ENCODE peak calls at places on chromosome X, in ten cellular contexts. Y, B, T, A, L, P, K, R, J and F are unnamed samples.

GRCh38 chrX:155262970-155263754 is 1.1 kb downstream of the RAB39B start:
- DNase-seq in Y (no peak), B (no peak), T (no peak), A (no peak), L (peak), P (no peak), K (no peak), R (no peak), J (no peak), F (no peak)

GRCh38 chrX:91434351-91435168 is at the start of gene PABPC5:
- DNase-seq in Y (no peak), B (peak), T (peak), A (peak), L (no peak), P (peak), K (peak), R (peak), J (peak), F (no peak)

GRCh38 chrX:41441934-41442823 is 5.0 kb upstream of the NYX start:
- DNase-seq in Y (peak), B (peak), T (peak), A (peak), L (peak), P (peak), K (peak), R (peak), J (peak), F (peak)

GRCh38 chrX:2479420-2479780 is 21.4 kb downstream of the DHRSX start:
- DNase-seq in Y (peak), B (no peak), T (no peak), A (no peak), L (no peak), P (no peak), K (no peak), R (no peak), J (no peak), F (no peak)

GRCh38 chrX:12115377-12115776 is 22.9 kb upstream of the FRMPD4 start:
- DNase-seq in Y (no peak), B (no peak), T (no peak), A (no peak), L (no peak), P (no peak), K (no peak), R (no peak), J (no peak), F (no peak)

GRCh38 chrX:131791608-131792355 is 231.3 kb upstream of the STK26 start:
- DNase-seq in Y (no peak), B (no peak), T (no peak), A (no peak), L (no peak), P (no peak), K (no peak), R (no peak), J (no peak), F (no peak)

GRCh38 chrX:150688911-150689451 is 4.2 kb upstream of the MTMR1 start:
- DNase-seq in Y (peak), B (peak), T (no peak), A (no peak), L (no peak), P (no peak), K (peak), R (no peak), J (peak), F (no peak)

GRCh38 chrX:118355225-118355920 is 9.5 kb downstream of the WDR44 start:
- DNase-seq in Y (no peak), B (peak), T (no peak), A (no peak), L (no peak), P (no peak), K (peak), R (no peak), J (no peak), F (no peak)

GRCh38 chrX:124028177-124028576 is 66.7 kb downstream of the STAG2 start:
- DNase-seq in Y (no peak), B (peak), T (no peak), A (no peak), L (no peak), P (no peak), K (peak), R (no peak), J (no peak), F (no peak)

GRCh38 chrX:152028611-152029010 is 54.1 kb upstream of the GABRE start:
- DNase-seq in Y (no peak), B (no peak), T (no peak), A (no peak), L (no peak), P (no peak), K (no peak), R (no peak), J (no peak), F (no peak)

GRCh38 chrX:118764122-118764521 is 36.7 kb downstream of the IL13RA1 start:
- DNase-seq in Y (no peak), B (no peak), T (no peak), A (no peak), L (no peak), P (no peak), K (no peak), R (no peak), J (no peak), F (no peak)

GRCh38 chrX:39459204-39459603 is 638.6 kb downstream of the BCOR start:
- DNase-seq in Y (no peak), B (no peak), T (no peak), A (no peak), L (no peak), P (no peak), K (no peak), R (no peak), J (no peak), F (no peak)

GRCh38 chrX:131951166-131951565 is 71.9 kb upstream of the STK26 start:
- DNase-seq in Y (no peak), B (no peak), T (no peak), A (no peak), L (no peak), P (no peak), K (no peak), R (no peak), J (no peak), F (no peak)

GRCh38 chrX:34879876-34880275 is 62.7 kb upstream of the FAM47B start:
- DNase-seq in Y (no peak), B (no peak), T (no peak), A (no peak), L (no peak), P (no peak), K (no peak), R (no peak), J (no peak), F (no peak)

GRCh38 chrX:32825009-32825408 is 386.3 kb downstream of the DMD start:
- DNase-seq in Y (no peak), B (no peak), T (no peak), A (no peak), L (no peak), P (no peak), K (no peak), R (no peak), J (no peak), F (no peak)

GRCh38 chrX:16852617-16853179 is 17.5 kb downstream of the RBBP7 start:
- DNase-seq in Y (no peak), B (peak), T (no peak), A (no peak), L (peak), P (no peak), K (no peak), R (no peak), J (no peak), F (no peak)

GRCh38 chrX:40304115-40304514 is 206.4 kb upstream of the BCOR start:
- DNase-seq in Y (no peak), B (no peak), T (no peak), A (no peak), L (no peak), P (no peak), K (no peak), R (no peak), J (no peak), F (no peak)

GRCh38 chrX:12955882-12956703 is 18.8 kb upstream of the TMSB4X start:
- DNase-seq in Y (peak), B (peak), T (peak), A (no peak), L (peak), P (no peak), K (peak), R (peak), J (peak), F (peak)

GRCh38 chrX:2652106-2652505 is 39.0 kb upstream of the CD99 start:
- DNase-seq in Y (no peak), B (no peak), T (no peak), A (no peak), L (no peak), P (no peak), K (no peak), R (no peak), J (no peak), F (no peak)

GRCh38 chrX:40108084-40108958 is 10.6 kb upstream of the BCOR start:
- DNase-seq in Y (no peak), B (no peak), T (peak), A (no peak), L (no peak), P (no peak), K (peak), R (peak), J (peak), F (no peak)

GRCh38 chrX:19512359-19512758 is 2.9 kb downstream of the MAP3K15 start:
- DNase-seq in Y (no peak), B (no peak), T (no peak), A (no peak), L (no peak), P (no peak), K (no peak), R (no peak), J (no peak), F (no peak)

GRCh38 chrX:12421918-12422317 is 283.6 kb downstream of the FRMPD4 start:
- DNase-seq in Y (no peak), B (no peak), T (no peak), A (no peak), L (no peak), P (no peak), K (peak), R (no peak), J (no peak), F (no peak)

GRCh38 chrX:130645955-130646583 is 244.3 kb downstream of the RBMX2 start:
- DNase-seq in Y (no peak), B (no peak), T (peak), A (no peak), L (no peak), P (no peak), K (no peak), R (peak), J (peak), F (no peak)

GRCh38 chrX:109886122-109886761 is 116.7 kb upstream of the TMEM164 start:
- DNase-seq in Y (peak), B (peak), T (peak), A (no peak), L (peak), P (no peak), K (peak), R (peak), J (peak), F (no peak)

GRCh38 chrX:140733766-140734342 is 24.3 kb downstream of the LINC00632 start:
- DNase-seq in Y (no peak), B (peak), T (no peak), A (no peak), L (peak), P (no peak), K (peak), R (peak), J (peak), F (no peak)

GRCh38 chrX:101078716-101079115 is at the start of gene TMEM35A:
- DNase-seq in Y (no peak), B (no peak), T (no peak), A (no peak), L (no peak), P (no peak), K (peak), R (peak), J (peak), F (no peak)

GRCh38 chrX:30308263-30309138 is 689 bp downstream of the NR0B1 start:
- DNase-seq in Y (no peak), B (peak), T (no peak), A (no peak), L (peak), P (no peak), K (no peak), R (no peak), J (peak), F (no peak)

GRCh38 chrX:1244164-1245076 is 24.2 kb upstream of the CSF2RA start:
- DNase-seq in Y (no peak), B (no peak), T (no peak), A (no peak), L (peak), P (no peak), K (no peak), R (no peak), J (no peak), F (no peak)

GRCh38 chrX:129360175-129360574 is 163.1 kb downstream of the SMARCA1 start:
- DNase-seq in Y (peak), B (peak), T (peak), A (no peak), L (peak), P (no peak), K (peak), R (peak), J (peak), F (no peak)

GRCh38 chrX:117972681-117973080 is 143.9 kb downstream of the KLHL13 start:
- DNase-seq in Y (no peak), B (no peak), T (peak), A (no peak), L (no peak), P (no peak), K (peak), R (no peak), J (peak), F (no peak)

GRCh38 chrX:154317391-154318000 is 21.9 kb downstream of the TKTL1 start:
- DNase-seq in Y (no peak), B (peak), T (peak), A (no peak), L (no peak), P (no peak), K (no peak), R (peak), J (no peak), F (no peak)

GRCh38 chrX:104852241-104852640 is 286.2 kb downstream of the IL1RAPL2 start:
- DNase-seq in Y (no peak), B (no peak), T (no peak), A (no peak), L (no peak), P (no peak), K (no peak), R (no peak), J (no peak), F (no peak)

GRCh38 chrX:70219938-70220764 is 14.3 kb upstream of the AWAT1 start:
- DNase-seq in Y (peak), B (peak), T (peak), A (no peak), L (no peak), P (no peak), K (peak), R (peak), J (peak), F (no peak)

GRCh38 chrX:3052864-3053263 is 11.6 kb downstream of the ARSF start:
- DNase-seq in Y (no peak), B (peak), T (no peak), A (no peak), L (no peak), P (no peak), K (no peak), R (peak), J (no peak), F (no peak)

DNA sequence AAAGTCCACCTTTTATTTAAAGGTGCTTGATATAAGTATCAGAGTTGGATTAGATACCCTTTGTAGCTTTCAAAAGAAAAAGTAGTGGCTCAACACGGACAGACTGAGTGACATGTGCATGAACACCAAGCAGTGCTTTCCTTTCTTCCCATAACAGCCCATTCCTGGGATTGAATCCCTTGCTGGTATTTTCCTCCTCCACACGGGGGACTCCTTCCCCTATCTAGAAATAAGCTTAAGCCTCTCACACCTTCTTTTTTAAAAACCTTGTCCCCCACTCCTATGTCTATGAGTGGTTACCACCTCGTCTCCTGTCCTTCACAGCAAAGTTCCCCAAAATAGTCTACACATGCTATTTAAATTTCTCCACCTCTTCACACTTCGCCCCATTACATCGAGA is 5.1 kb downstream of the AP1S2 start:
- DNase-seq in Y (no peak), B (peak), T (no peak), A (no peak), L (no peak), P (no peak), K (no peak), R (no peak), J (peak), F (no peak)
- TF ChIP-seq CTCF in Y (peak), B (peak), T (peak), A (no peak), L (no peak), P (no peak), K (peak), R (no peak), J (peak), F (no peak)

DNA sequence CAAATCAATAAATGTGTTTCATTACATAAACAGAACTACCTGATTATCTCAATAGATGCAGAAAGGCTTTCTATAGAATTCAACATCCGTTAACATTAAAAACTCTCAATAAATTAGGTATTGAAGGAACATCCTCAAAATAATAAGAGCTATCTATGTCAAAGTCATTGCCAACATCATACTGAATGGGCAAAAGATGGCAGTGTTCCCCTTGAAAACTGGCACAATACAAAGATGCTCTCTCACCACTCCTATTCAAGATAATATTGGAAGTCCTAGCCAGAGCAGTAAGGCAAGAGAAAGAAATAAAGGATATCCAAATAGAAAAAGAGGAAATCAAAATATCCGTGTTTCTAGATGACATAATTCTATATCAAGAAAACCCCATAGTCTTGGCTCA is 466.4 kb downstream of the MAGEE1 start:
- DNase-seq in Y (no peak), B (no peak), T (no peak), A (no peak), L (no peak), P (no peak), K (no peak), R (no peak), J (no peak), F (no peak)
- TF ChIP-seq CTCF in Y (no peak), B (no peak), T (no peak), A (no peak), L (no peak), P (no peak), K (no peak), R (no peak), J (no peak), F (no peak)

DNA sequence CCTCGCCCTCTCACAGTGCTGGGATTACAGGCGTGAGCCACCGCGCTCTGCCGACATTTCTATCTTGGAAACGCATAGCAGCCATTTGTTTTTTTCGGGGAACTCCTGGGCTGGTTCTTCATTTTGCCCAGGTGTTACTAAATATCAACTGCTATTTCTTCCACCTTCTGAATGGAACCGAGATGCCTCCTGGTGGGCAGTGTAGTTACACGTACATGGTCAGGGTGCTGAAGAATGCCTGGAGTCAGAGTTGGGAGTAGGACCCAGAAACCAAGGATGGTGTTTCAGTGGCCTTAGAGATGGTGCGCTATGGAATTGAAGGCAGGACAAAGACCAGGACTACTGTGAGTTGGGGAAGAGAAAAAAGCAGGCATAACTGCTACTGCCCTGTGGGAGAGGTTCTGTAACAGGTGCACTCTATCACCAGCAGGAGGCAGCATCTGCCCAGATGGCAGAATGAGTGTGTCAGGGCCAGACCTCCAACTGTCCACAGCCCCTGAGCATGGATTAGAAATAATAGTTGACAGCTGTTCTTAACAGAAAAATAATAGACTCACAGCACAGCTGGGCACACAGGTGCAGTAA is 81.7 kb downstream of the ZC4H2 start:
- DNase-seq in Y (peak), B (peak), T (no peak), A (no peak), L (peak), P (no peak), K (no peak), R (peak), J (no peak), F (no peak)
- TF ChIP-seq CTCF in Y (peak), B (peak), T (peak), A (no peak), L (peak), P (no peak), K (peak), R (peak), J (peak), F (no peak)

GRCh38 chrX:46235778-46236177 is 309.4 kb downstream of the ZNF674 start:
- DNase-seq in Y (no peak), B (peak), T (no peak), A (no peak), L (no peak), P (no peak), K (no peak), R (no peak), J (no peak), F (no peak)

GRCh38 chrX:46236411-46236810 is 308.8 kb downstream of the ZNF674 start:
- DNase-seq in Y (no peak), B (no peak), T (no peak), A (no peak), L (no peak), P (no peak), K (no peak), R (no peak), J (no peak), F (no peak)
- TF ChIP-seq CTCF in Y (no peak), B (no peak), T (no peak), A (no peak), L (no peak), P (no peak), K (no peak), R (no peak), J (no peak), F (no peak)

DNA sequence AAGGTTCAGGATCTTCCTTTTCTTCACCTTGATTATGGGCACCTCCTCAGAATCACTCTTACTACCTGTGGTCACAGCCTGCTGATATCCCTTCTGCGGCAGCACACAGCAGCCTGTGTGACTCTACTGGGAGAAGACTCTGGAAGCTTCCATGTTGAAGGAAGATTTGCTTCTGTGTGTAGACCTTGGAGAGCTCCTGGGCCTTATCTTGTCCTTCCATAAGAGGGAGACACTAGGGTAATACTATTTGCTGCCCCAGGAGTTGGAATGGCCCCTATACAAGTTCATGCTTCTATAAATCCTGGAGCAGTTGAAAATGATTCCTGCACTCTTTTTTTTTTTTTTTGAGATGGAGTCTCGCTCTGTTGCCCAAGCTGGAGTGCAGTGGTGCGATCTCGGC is 10.2 kb upstream of the SUPT20HL1 start:
- DNase-seq in Y (no peak), B (no peak), T (no peak), A (no peak), L (no peak), P (no peak), K (no peak), R (no peak), J (no peak), F (no peak)
- TF ChIP-seq CTCF in Y (no peak), B (no peak), T (no peak), A (no peak), L (no peak), P (no peak), K (no peak), R (no peak), J (no peak), F (no peak)

GRCh38 chrX:68640661-68641060 is 6.8 kb upstream of the STARD8 start:
- DNase-seq in Y (no peak), B (no peak), T (no peak), A (no peak), L (no peak), P (no peak), K (no peak), R (no peak), J (no peak), F (no peak)

GRCh38 chrX:68650491-68650890 is 3.0 kb downstream of the STARD8 start:
- DNase-seq in Y (no peak), B (peak), T (no peak), A (no peak), L (no peak), P (no peak), K (peak), R (no peak), J (peak), F (no peak)

GRCh38 chrX:68647156-68647957 is at the start of gene STARD8:
- DNase-seq in Y (peak), B (peak), T (peak), A (no peak), L (no peak), P (no peak), K (peak), R (no peak), J (peak), F (no peak)

GRCh38 chrX:68648960-68649359 is 1.5 kb downstream of the STARD8 start:
- DNase-seq in Y (no peak), B (no peak), T (no peak), A (no peak), L (no peak), P (no peak), K (peak), R (no peak), J (no peak), F (no peak)

GRCh38 chrX:68646421-68646820 is 1.0 kb upstream of the STARD8 start:
- DNase-seq in Y (no peak), B (no peak), T (peak), A (no peak), L (no peak), P (no peak), K (no peak), R (no peak), J (no peak), F (no peak)
- TF ChIP-seq CTCF in Y (no peak), B (no peak), T (no peak), A (no peak), L (no peak), P (no peak), K (no peak), R (no peak), J (no peak), F (no peak)